ENCODE peak calls at places on chromosomes 5 and 9, in six cellular contexts. W is fibroblast of lung; X is dermis blood vessel endothelial cell; F is activated naive CD4-positive, alpha-beta T cell; I is kidney; Q is hypothalamus. G is an unnamed sample.

GRCh38 chr5:68320094-68320986 is 104.8 kb downstream of the PIK3R1 start:
- DNase-seq in W (no peak), X (no peak), F (no peak), I (no peak), Q (no peak), G (no peak)

GRCh38 chr9:83238871-83239624 is 176.1 kb upstream of the RASEF start:
- DNase-seq in W (no peak), X (peak), F (no peak), I (no peak), Q (no peak), G (peak)

GRCh38 chr5:15248731-15249130 is 251.2 kb upstream of the FBXL7 start:
- DNase-seq in W (no peak), X (no peak), F (no peak), I (no peak), Q (no peak), G (no peak)

GRCh38 chr9:19690128-19690527 is 98.7 kb downstream of the SLC24A2 start:
- DNase-seq in W (peak), X (no peak), F (no peak), I (no peak), Q (no peak), G (no peak)

GRCh38 chr5:5298841-5299543 is 123.5 kb upstream of the ICE1 start:
- DNase-seq in W (peak), X (no peak), F (no peak), I (no peak), Q (no peak), G (no peak)

GRCh38 chr5:59174248-59174844 is 591.5 kb downstream of the RAB3C start:
- DNase-seq in W (peak), X (peak), F (no peak), I (no peak), Q (no peak), G (no peak)

GRCh38 chr9:27003406-27004147 is 1.9 kb downstream of the LRRC19 start:
- DNase-seq in W (peak), X (no peak), F (no peak), I (no peak), Q (no peak), G (no peak)

GRCh38 chr5:61719124-61719523 is 387.1 kb downstream of the ZSWIM6 start:
- DNase-seq in W (no peak), X (no peak), F (no peak), I (no peak), Q (no peak), G (no peak)

GRCh38 chr5:73365301-73365853 is 83.2 kb downstream of the FOXD1 start:
- DNase-seq in W (peak), X (peak), F (no peak), I (no peak), Q (no peak), G (no peak)

GRCh38 chr5:74580729-74581110 is 59.8 kb downstream of the ENC1 start:
- DNase-seq in W (no peak), X (no peak), F (no peak), I (no peak), Q (no peak), G (no peak)

GRCh38 chr5:134436523-134437339 is 25.1 kb upstream of the CDKN2AIPNL start:
- DNase-seq in W (peak), X (peak), F (peak), I (peak), Q (peak), G (peak)

GRCh38 chr5:169248520-169248919 is 52.4 kb downstream of the SLIT3 start:
- DNase-seq in W (no peak), X (no peak), F (no peak), I (no peak), Q (no peak), G (no peak)

G was measured in KG1.